ENCODE peak calls at places on chromosomes 5 and 9, in five cellular contexts. L is GM23248; Z is transverse colon; Q is psoas muscle; M is CD4-positive, alpha-beta memory T cell. K is an unnamed sample.

GRCh38 chr9:126111556-126111955 is 215.1 kb upstream of the MVB12B start:
- DNase-seq in L (no peak), Z (no peak), Q (no peak), M (no peak), K (no peak)

GRCh38 chr9:101176384-101176783 is 147.9 kb downstream of the PLPPR1 start:
- DNase-seq in L (no peak), Z (no peak), Q (no peak), M (no peak), K (no peak)

GRCh38 chr5:31478901-31479300 is 53.0 kb downstream of the DROSHA start:
- DNase-seq in L (peak; percentile 10), Z (no peak), Q (no peak), M (no peak), K (no peak)

GRCh38 chr5:1226231-1226630 is 1.1 kb downstream of the SLC6A18 start:
- DNase-seq in L (no peak), Z (no peak), Q (no peak), M (no peak), K (no peak)

GRCh38 chr5:127555826-127556225 is 38.4 kb downstream of the PRRC1 start:
- DNase-seq in L (no peak), Z (no peak), Q (no peak), M (no peak), K (no peak)

GRCh38 chr5:40089269-40089668 is 590.4 kb upstream of the PTGER4 start:
- DNase-seq in L (no peak), Z (no peak), Q (no peak), M (no peak), K (no peak)

GRCh38 chr9:127166651-127167524 is 44.5 kb upstream of the ANGPTL2 start:
- DNase-seq in L (peak; percentile 65), Z (peak; percentile 26), Q (no peak), M (no peak), K (peak; percentile 68)

GRCh38 chr5:54080833-54081232 is 229.5 kb downstream of the ARL15 start:
- DNase-seq in L (no peak), Z (no peak), Q (no peak), M (no peak), K (no peak)

GRCh38 chr5:98510111-98510510 is 263.4 kb upstream of the RGMB start:
- DNase-seq in L (peak; percentile 58), Z (peak; percentile 41), Q (no peak), M (no peak), K (no peak)

GRCh38 chr5:148454576-148454975 is 70.8 kb downstream of the FBXO38 start:
- DNase-seq in L (no peak), Z (no peak), Q (no peak), M (no peak), K (no peak)

GRCh38 chr5:148459669-148460068 is 75.9 kb downstream of the FBXO38 start:
- DNase-seq in L (no peak), Z (no peak), Q (no peak), M (no peak), K (no peak)

GRCh38 chr5:148455055-148455675 is 71.4 kb downstream of the FBXO38 start:
- DNase-seq in L (peak; percentile 35), Z (no peak), Q (no peak), M (no peak), K (no peak)

GRCh38 chr5:148457183-148457620 is 73.4 kb downstream of the FBXO38 start:
- DNase-seq in L (peak; percentile 21), Z (no peak), Q (no peak), M (peak; percentile 12), K (no peak)

GRCh38 chr5:148458036-148458888 is 74.5 kb downstream of the FBXO38 start:
- DNase-seq in L (no peak), Z (no peak), Q (no peak), M (no peak), K (no peak)
- H3K4me1 ChIP-seq in L (no peaks in the 10 kb centered on the region), Z (no peaks in the 10 kb centered on the region), Q (no peaks in the 10 kb centered on the region), M (no peaks in the 10 kb centered on the region), K (no peaks in the 10 kb centered on the region)

GRCh38 chr5:139146809-139147742 is 51.1 kb downstream of the SIL1 start:
- DNase-seq in L (no peak), Z (no peak), Q (no peak), M (no peak), K (no peak)
- H3K4me1 ChIP-seq in L (peaks cover 26% of the 10 kb centered on the region), Z (peaks cover 30% of the 10 kb centered on the region), Q (peaks cover 39% of the 10 kb centered on the region), M (no peaks in the 10 kb centered on the region), K (no peaks in the 10 kb centered on the region)

GRCh38 chr5:104513621-104514020 is 951.0 kb upstream of the NUDT12 start:
- DNase-seq in L (no peak), Z (no peak), Q (no peak), M (no peak), K (no peak)
- H3K4me1 ChIP-seq in L (no peaks in the 10 kb centered on the region), Z (no peaks in the 10 kb centered on the region), Q (no peaks in the 10 kb centered on the region), M (no peaks in the 10 kb centered on the region), K (no peaks in the 10 kb centered on the region)

GRCh38 chr5:177304392-177305119 is 957 bp downstream of the PRELID1 start:
- DNase-seq in L (peak; percentile 52), Z (peak; percentile 75), Q (no peak), M (no peak), K (no peak)
- H3K4me1 ChIP-seq in L (peaks cover 21% of the 10 kb centered on the region), Z (peaks cover 51% of the 10 kb centered on the region), Q (peaks cover 51% of the 10 kb centered on the region), M (peaks cover 67% of the 10 kb centered on the region), K (no peaks in the 10 kb centered on the region)

DNA sequence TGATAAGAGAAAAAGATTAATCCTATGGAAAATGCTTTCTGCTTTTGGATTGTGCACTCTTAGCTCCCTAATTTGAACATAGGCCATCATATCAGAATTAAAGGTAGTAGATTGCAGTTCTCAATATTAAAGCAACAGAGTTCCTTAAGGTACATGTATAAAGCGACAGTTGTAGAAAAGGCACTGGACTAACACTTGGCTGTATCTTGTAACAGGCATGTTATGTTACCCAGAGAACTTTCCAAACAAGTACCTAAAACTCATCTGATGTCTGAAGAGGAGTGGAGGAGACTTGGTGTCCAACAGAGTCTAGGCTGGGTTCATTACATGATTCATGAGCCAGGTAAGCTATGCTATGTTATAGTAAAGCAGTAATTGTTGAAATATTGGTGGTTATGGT is 3.3 kb upstream of the SECISBP2 start:
- DNase-seq in L (no peak), Z (no peak), Q (no peak), M (no peak), K (no peak)
- H3K4me1 ChIP-seq in L (peaks cover 41% of the 10 kb centered on the region), Z (peaks cover 32% of the 10 kb centered on the region), Q (peaks cover 25% of the 10 kb centered on the region), M (peaks cover 48% of the 10 kb centered on the region), K (peaks cover 2% of the 10 kb centered on the region)

GRCh38 chr5:150612905-150613670 is 27.4 kb upstream of the SYNPO start:
- DNase-seq in L (no peak), Z (peak; percentile 53), Q (no peak), M (no peak), K (peak; percentile 70)

GRCh38 chr5:150614651-150615040 is 25.8 kb upstream of the SYNPO start:
- DNase-seq in L (no peak), Z (no peak), Q (no peak), M (no peak), K (no peak)

GRCh38 chr5:150615141-150615699 is 25.2 kb upstream of the SYNPO start:
- DNase-seq in L (peak; percentile 83), Z (peak; percentile 41), Q (peak; percentile 51), M (no peak), K (peak; percentile 84)

GRCh38 chr5:150612405-150612804 is 28.1 kb upstream of the SYNPO start:
- DNase-seq in L (no peak), Z (no peak), Q (no peak), M (no peak), K (no peak)

DNA sequence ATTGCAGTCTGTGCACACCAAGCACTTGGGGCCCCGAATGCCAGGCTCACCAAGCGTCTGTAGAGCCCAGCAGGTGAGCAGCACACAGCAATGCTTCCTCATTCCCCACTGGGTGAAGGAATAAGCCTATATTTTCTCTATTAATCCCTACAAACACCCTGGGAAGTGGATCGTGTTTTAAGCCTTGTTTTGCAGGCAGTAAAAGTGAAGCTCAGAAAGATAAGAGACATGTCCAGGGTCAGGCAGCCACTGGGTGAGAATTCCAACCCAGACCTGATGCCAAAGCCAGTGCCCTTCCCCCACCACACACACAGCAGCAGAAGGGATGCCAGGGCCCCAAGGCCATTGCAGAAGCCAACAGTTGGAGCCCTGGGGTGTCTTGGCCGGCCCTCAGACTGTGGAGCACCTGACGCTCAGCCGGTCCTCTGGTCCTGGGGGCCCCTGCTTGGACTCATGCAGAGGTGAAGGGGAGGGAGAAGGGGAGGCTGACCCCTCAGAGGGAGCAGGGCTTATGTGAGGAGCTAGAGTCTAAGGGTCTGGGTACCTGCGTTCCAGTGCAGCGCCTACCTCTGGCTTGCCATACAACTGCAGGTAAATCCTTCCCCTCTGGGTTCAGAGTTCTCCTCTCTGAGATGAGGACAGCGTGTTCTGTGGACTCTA is 26.3 kb upstream of the SYNPO start:
- DNase-seq in L (no peak), Z (no peak), Q (no peak), M (no peak), K (no peak)
- H3K4me1 ChIP-seq in L (peaks cover 17% of the 10 kb centered on the region), Z (peaks cover 63% of the 10 kb centered on the region), Q (peaks cover 94% of the 10 kb centered on the region), M (no peaks in the 10 kb centered on the region), K (peaks cover 11% of the 10 kb centered on the region)

K was measured in aorta.